ENCODE peak calls at places on chromosomes 11 and 22, in seven cellular contexts. C is A549, G is brain microvascular endothelial cell, E is left lung, Y is colonic mucosa, V is lower lobe of right lung, X is right lobe of liver. M is an unnamed sample.

GRCh38 chr11:130002352-130002845 is at the start of gene PRDM10:
- DNase-seq in Y (peak; percentile 92), X (peak; percentile 94), V (peak; percentile 94), G (peak; percentile 82), C (peak; percentile 91), E (peak; percentile 91), M (peak; percentile 89)

GRCh38 chr11:75639752-75640151 is 29.1 kb downstream of the MAP6 start:
- DNase-seq in G (peak; percentile 39), Y (peak; percentile 50), X (peak; percentile 57), C (no peak), E (peak; percentile 86), V (peak; percentile 89), M (no peak)

GRCh38 chr22:32660292-32660691 is 141.2 kb upstream of the TIMP3 start:
- DNase-seq in G (peak; percentile 47), V (peak; percentile 69), Y (peak; percentile 74), C (peak; percentile 49), X (peak; percentile 67), E (peak; percentile 63), M (peak; percentile 53)

GRCh38 chr11:22670803-22671202 is 4.4 kb downstream of the GAS2 start:
- DNase-seq in E (no peak), C (peak; percentile 24), Y (no peak), X (no peak), G (no peak), V (no peak), M (no peak)

GRCh38 chr22:39356464-39356863 is 6.7 kb downstream of the SYNGR1 start:
- DNase-seq in C (no peak), X (no peak), E (no peak), V (no peak), Y (no peak), G (no peak), M (no peak)

GRCh38 chr11:32232516-32232915 is 141.6 kb downstream of the RCN1 start:
- DNase-seq in E (no peak), X (no peak), Y (no peak), V (no peak), G (no peak), C (no peak), M (no peak)

GRCh38 chr11:131099013-131099412 is 182.7 kb upstream of the SNX19 start:
- DNase-seq in Y (no peak), X (no peak), E (no peak), G (peak; percentile 20), C (peak; percentile 38), V (no peak), M (no peak)

GRCh38 chr22:35539910-35540599 is 576 bp upstream of the RASD2 start:
- DNase-seq in X (peak; percentile 74), G (no peak), V (peak; percentile 61), E (peak; percentile 48), C (no peak), Y (peak; percentile 74), M (peak; percentile 74)

GRCh38 chr11:118623291-118623655 is 15.9 kb downstream of the PHLDB1 start:
- DNase-seq in G (no peak), X (no peak), C (peak; percentile 32), Y (no peak), E (no peak), V (peak; percentile 45), M (no peak)

GRCh38 chr11:29166306-29166705 is 850.5 kb downstream of the KCNA4 start:
- DNase-seq in E (no peak), Y (no peak), X (no peak), G (no peak), C (no peak), V (no peak), M (no peak)

GRCh38 chr11:68471360-68472340 is 11.1 kb downstream of the PPP6R3 start:
- DNase-seq in Y (no peak), G (peak; percentile 89), V (no peak), C (no peak), E (no peak), X (no peak), M (peak; percentile 46)

GRCh38 chr11:60363542-60364525 is 14.5 kb upstream of the MS4A7 start:
- DNase-seq in C (peak; percentile 53), E (peak; percentile 59), Y (peak; percentile 74), X (peak; percentile 30), G (peak; percentile 59), V (no peak), M (peak; percentile 47)

GRCh38 chr11:112270551-112271180 is 10.0 kb upstream of the PLET1 start:
- DNase-seq in C (no peak), Y (no peak), G (no peak), X (no peak), V (no peak), E (no peak), M (no peak)

GRCh38 chr11:43790444-43790794 is 90.2 kb upstream of the ALKBH3 start:
- DNase-seq in X (no peak), E (no peak), G (peak; percentile 8), C (no peak), V (no peak), Y (no peak), M (no peak)

GRCh38 chr11:11760838-11761237 is 80.9 kb upstream of the USP47 start:
- DNase-seq in Y (no peak), V (no peak), C (no peak), X (no peak), E (no peak), G (no peak), M (no peak)

GRCh38 chr11:18757742-18758294 is 31.8 kb upstream of the IGSF22 start:
- DNase-seq in C (no peak), V (no peak), X (no peak), G (no peak), Y (no peak), E (no peak), M (no peak)

GRCh38 chr11:132028380-132029240 is 658.2 kb downstream of the NTM start:
- DNase-seq in C (peak; percentile 29), X (no peak), V (no peak), E (no peak), Y (peak; percentile 31), G (no peak), M (no peak)

GRCh38 chr22:20220629-20221026 is 47.5 kb downstream of the RTN4R start:
- DNase-seq in V (no peak), E (no peak), X (no peak), G (no peak), C (no peak), Y (no peak), M (no peak)

GRCh38 chr22:45866398-45867117 is 110.4 kb downstream of the WNT7B start:
- DNase-seq in G (no peak), Y (peak; percentile 17), X (peak; percentile 17), E (no peak), C (no peak), V (peak; percentile 41), M (peak; percentile 37)

GRCh38 chr22:24494535-24495364 is at the start of gene UPB1:
- DNase-seq in C (no peak), V (no peak), E (no peak), Y (no peak), G (no peak), X (peak; percentile 94), M (no peak)

GRCh38 chr22:35629406-35630234 is 12.5 kb upstream of the MB start:
- DNase-seq in C (peak; percentile 93), V (peak; percentile 63), E (peak; percentile 81), G (peak; percentile 97), X (peak; percentile 42), Y (peak; percentile 44), M (no peak)

GRCh38 chr11:135027461-135027860 is 615.4 kb upstream of the B3GAT1 start:
- DNase-seq in Y (no peak), G (peak; percentile 42), E (no peak), X (peak; percentile 33), V (no peak), C (no peak), M (no peak)

DNA sequence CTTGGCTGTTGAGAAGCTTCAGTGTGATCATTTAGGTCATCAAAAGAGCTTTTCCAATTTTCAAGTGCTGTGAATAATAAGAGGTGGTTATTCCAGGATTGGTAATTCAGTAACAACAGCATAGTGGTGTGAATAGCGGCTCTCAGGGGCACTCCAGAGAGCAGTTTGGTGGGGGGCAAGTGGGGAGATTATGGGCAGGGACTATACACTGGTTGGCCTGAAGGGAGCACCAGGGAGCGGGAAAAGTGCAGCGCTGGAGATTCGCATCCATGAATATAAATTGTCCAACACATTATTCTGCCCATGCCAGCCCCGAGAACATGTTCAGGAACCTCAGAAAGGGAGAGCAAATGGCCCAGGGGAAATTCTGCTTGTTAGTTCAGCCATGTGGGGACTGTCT is 37.9 kb downstream of the OR6Q1 start:
- DNase-seq in Y (no peak), E (no peak), C (no peak), V (no peak), G (no peak), X (no peak), M (no peak)
- TF ChIP-seq CTCF in Y (no peak), E (no peak), C (no peak), V (no peak), G (peak; percentile 24), X (no peak), M (no peak)

GRCh38 chr22:37514526-37515051 is 4.6 kb downstream of the CARD10 start:
- DNase-seq in V (no peak), C (no peak), Y (no peak), E (no peak), X (peak; percentile 16), G (no peak), M (no peak)
- H3K27ac ChIP-seq in V (no peak overlapping the region), C (peak overlapping the region; percentile 57), Y (no peak overlapping the region), E (no peak overlapping the region), X (no peak overlapping the region), G (no peak overlapping the region), M (no peak overlapping the region)

DNA sequence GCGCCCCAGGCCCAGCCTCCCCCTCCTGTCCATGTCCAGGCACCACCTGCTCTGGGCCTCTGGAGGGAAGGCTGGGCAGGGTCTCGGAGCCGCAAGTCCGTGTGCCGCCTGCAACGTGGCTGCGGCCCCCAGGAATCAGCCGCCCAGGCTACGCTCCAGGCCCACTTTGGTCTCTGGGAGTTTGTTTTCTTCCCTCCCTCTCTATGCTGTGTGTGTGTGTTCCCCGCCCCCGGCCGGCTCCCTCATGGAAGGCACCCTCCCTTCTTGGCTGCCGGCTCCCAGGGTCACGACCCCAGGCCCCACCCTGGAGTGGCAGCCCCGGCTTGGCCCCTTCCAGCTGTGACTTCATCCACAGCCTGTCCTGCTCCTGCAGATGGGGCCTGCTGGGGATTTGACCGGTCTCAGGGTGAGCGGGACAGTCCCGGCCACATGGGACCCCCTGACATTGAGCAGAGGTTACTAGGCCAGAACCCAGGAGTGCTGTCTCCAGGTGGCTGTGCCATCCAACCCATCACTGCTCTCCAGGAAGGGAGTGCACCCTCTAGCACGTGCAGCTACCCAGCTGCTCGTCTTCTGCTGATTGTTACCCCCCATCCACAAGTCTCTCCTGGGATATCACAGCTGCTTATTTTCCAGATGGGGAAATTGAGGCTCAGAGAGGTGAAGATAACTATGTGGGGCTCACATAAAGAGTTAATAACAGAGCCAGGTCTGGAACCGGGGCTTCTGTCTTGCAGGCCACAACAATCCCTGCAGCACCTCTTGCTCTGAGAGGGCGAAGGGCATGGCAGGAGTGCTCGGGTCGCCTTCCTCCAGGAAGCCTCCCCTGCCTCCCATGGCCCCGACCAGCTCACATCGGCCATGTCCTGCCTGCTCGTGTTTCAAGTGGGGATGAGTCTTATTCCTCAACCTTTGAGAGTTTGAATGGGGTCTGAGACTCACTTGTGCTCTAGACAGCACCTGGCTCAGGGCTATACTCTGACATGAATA is 2.8 kb upstream of the LIF start:
- DNase-seq in V (no peak), G (no peak), X (no peak), Y (peak; percentile 54), C (no peak), E (no peak), M (no peak)
- H3K4me3 ChIP-seq in V (no peak overlapping the region), G (no peak overlapping the region), X (no peak overlapping the region), Y (no peak overlapping the region), C (peak overlapping the region; percentile 11), E (no peak overlapping the region), M (no peak overlapping the region)

GRCh38 chr11:70270104-70270876 is at the start of gene PPFIA1:
- DNase-seq in X (peak; percentile 98), E (peak; percentile 95), C (peak; percentile 93), V (peak; percentile 95), Y (peak; percentile 96), G (peak; percentile 87), M (peak; percentile 96)
- TF ChIP-seq CTCF in X (peak; percentile 26), E (no peak), C (no peak), V (no peak), Y (no peak), G (no peak), M (peak; percentile 2)

M was measured in CD8-positive, alpha-beta T cell.